ENCODE peak calls at places on chromosomes 7 and 10, in six cellular contexts. One of them, this sample, is unnamed.

GRCh38 chr7:107726356-107727130 is 17.4 kb upstream of the CBLL1 start:
- DNase-seq in stomach: no peak
- DNase-seq in endothelial cell of umbilical vein: no peak
- DNase-seq in brain microvascular endothelial cell: no peak
- DNase-seq in HepG2: no peak
- DNase-seq in fibroblast of lung: no peak
- DNase-seq in this sample: no peak

GRCh38 chr7:26169271-26169670 is 17.3 kb downstream of the NFE2L3 start:
- DNase-seq in stomach: no peak
- DNase-seq in endothelial cell of umbilical vein: no peak
- DNase-seq in brain microvascular endothelial cell: no peak
- DNase-seq in HepG2: no peak
- DNase-seq in fibroblast of lung: no peak
- DNase-seq in this sample: no peak

GRCh38 chr7:88302486-88302885 is 4.2 kb downstream of the STEAP4 start:
- DNase-seq in stomach: no peak
- DNase-seq in endothelial cell of umbilical vein: no peak
- DNase-seq in brain microvascular endothelial cell: no peak
- DNase-seq in HepG2: no peak
- DNase-seq in fibroblast of lung: no peak
- DNase-seq in this sample: no peak

GRCh38 chr10:118475214-118475613 is 120.2 kb downstream of the PRLHR start:
- DNase-seq in stomach: no peak
- DNase-seq in endothelial cell of umbilical vein: no peak
- DNase-seq in brain microvascular endothelial cell: no peak
- DNase-seq in HepG2: no peak
- DNase-seq in fibroblast of lung: no peak
- DNase-seq in this sample: no peak

GRCh38 chr7:34330308-34330707 is 327.7 kb upstream of the NPSR1 start:
- DNase-seq in stomach: no peak
- DNase-seq in endothelial cell of umbilical vein: peak; percentile 17
- DNase-seq in brain microvascular endothelial cell: no peak
- DNase-seq in HepG2: no peak
- DNase-seq in fibroblast of lung: no peak
- DNase-seq in this sample: no peak

GRCh38 chr7:65946895-65947294 is 35.1 kb downstream of the GUSB start:
- DNase-seq in stomach: no peak
- DNase-seq in endothelial cell of umbilical vein: peak; percentile 35
- DNase-seq in brain microvascular endothelial cell: peak; percentile 58
- DNase-seq in HepG2: peak; percentile 45
- DNase-seq in fibroblast of lung: peak; percentile 75
- DNase-seq in this sample: no peak

GRCh38 chr7:92100523-92100922 is 33.8 kb downstream of the CYP51A1 start:
- DNase-seq in stomach: no peak
- DNase-seq in endothelial cell of umbilical vein: no peak
- DNase-seq in brain microvascular endothelial cell: no peak
- DNase-seq in HepG2: no peak
- DNase-seq in fibroblast of lung: no peak
- DNase-seq in this sample: no peak

GRCh38 chr7:81676105-81676811 is 93.6 kb downstream of the HGF start:
- DNase-seq in stomach: no peak
- DNase-seq in endothelial cell of umbilical vein: no peak
- DNase-seq in brain microvascular endothelial cell: peak; percentile 29
- DNase-seq in HepG2: no peak
- DNase-seq in fibroblast of lung: no peak
- DNase-seq in this sample: no peak

GRCh38 chr7:140229101-140229525 is 52.3 kb upstream of the KDM7A start:
- DNase-seq in stomach: no peak
- DNase-seq in endothelial cell of umbilical vein: no peak
- DNase-seq in brain microvascular endothelial cell: no peak
- DNase-seq in HepG2: peak; percentile 9
- DNase-seq in fibroblast of lung: no peak
- DNase-seq in this sample: no peak

GRCh38 chr10:28569506-28570159 is 36.7 kb downstream of the WAC start:
- DNase-seq in stomach: no peak
- DNase-seq in endothelial cell of umbilical vein: no peak
- DNase-seq in brain microvascular endothelial cell: peak; percentile 30
- DNase-seq in HepG2: peak; percentile 66
- DNase-seq in fibroblast of lung: peak; percentile 61
- DNase-seq in this sample: no peak

GRCh38 chr10:103692421-103693069 is 162.8 kb downstream of the SH3PXD2A start:
- DNase-seq in stomach: no peak
- DNase-seq in endothelial cell of umbilical vein: no peak
- DNase-seq in brain microvascular endothelial cell: no peak
- DNase-seq in HepG2: no peak
- DNase-seq in fibroblast of lung: no peak
- DNase-seq in this sample: no peak

GRCh38 chr10:14403359-14403758 is 72.6 kb upstream of the FRMD4A start:
- DNase-seq in stomach: no peak
- DNase-seq in endothelial cell of umbilical vein: no peak
- DNase-seq in brain microvascular endothelial cell: no peak
- DNase-seq in HepG2: no peak
- DNase-seq in fibroblast of lung: no peak
- DNase-seq in this sample: no peak

GRCh38 chr10:76444034-76444800 is 1012.8 kb downstream of the LRMDA start:
- DNase-seq in stomach: peak; percentile 27
- DNase-seq in endothelial cell of umbilical vein: no peak
- DNase-seq in brain microvascular endothelial cell: no peak
- DNase-seq in HepG2: no peak
- DNase-seq in fibroblast of lung: peak; percentile 70
- DNase-seq in this sample: no peak

GRCh38 chr10:69490876-69491275 is 39.6 kb downstream of the TSPAN15 start:
- DNase-seq in stomach: no peak
- DNase-seq in endothelial cell of umbilical vein: no peak
- DNase-seq in brain microvascular endothelial cell: no peak
- DNase-seq in HepG2: no peak
- DNase-seq in fibroblast of lung: no peak
- DNase-seq in this sample: no peak

GRCh38 chr7:40986351-40986873 is 716.5 kb downstream of the INHBA start:
- DNase-seq in stomach: no peak
- DNase-seq in endothelial cell of umbilical vein: no peak
- DNase-seq in brain microvascular endothelial cell: peak; percentile 89
- DNase-seq in HepG2: no peak
- DNase-seq in fibroblast of lung: peak; percentile 98
- DNase-seq in this sample: no peak

GRCh38 chr10:117710181-117710798 is 167.7 kb downstream of the EMX2 start:
- DNase-seq in stomach: no peak
- DNase-seq in endothelial cell of umbilical vein: no peak
- DNase-seq in brain microvascular endothelial cell: no peak
- DNase-seq in HepG2: no peak
- DNase-seq in fibroblast of lung: no peak
- DNase-seq in this sample: no peak

GRCh38 chr7:108147031-108147563 is 16.9 kb upstream of the LAMB4 start:
- DNase-seq in stomach: no peak
- DNase-seq in endothelial cell of umbilical vein: no peak
- DNase-seq in brain microvascular endothelial cell: no peak
- DNase-seq in HepG2: no peak
- DNase-seq in fibroblast of lung: no peak
- DNase-seq in this sample: no peak

GRCh38 chr7:134691820-134692705 is 45.4 kb downstream of the BPGM start:
- DNase-seq in stomach: no peak
- DNase-seq in endothelial cell of umbilical vein: no peak
- DNase-seq in brain microvascular endothelial cell: peak; percentile 68
- DNase-seq in HepG2: no peak
- DNase-seq in fibroblast of lung: no peak
- DNase-seq in this sample: no peak

GRCh38 chr10:89074120-89074519 is 83.5 kb downstream of the FAS start:
- DNase-seq in stomach: peak; percentile 63
- DNase-seq in endothelial cell of umbilical vein: peak; percentile 90
- DNase-seq in brain microvascular endothelial cell: no peak
- DNase-seq in HepG2: no peak
- DNase-seq in fibroblast of lung: peak; percentile 42
- DNase-seq in this sample: no peak

GRCh38 chr10:89283988-89284475 is 17.8 kb upstream of the IFIT2 start:
- DNase-seq in stomach: no peak
- DNase-seq in endothelial cell of umbilical vein: peak; percentile 44
- DNase-seq in brain microvascular endothelial cell: no peak
- DNase-seq in HepG2: peak; percentile 16
- DNase-seq in fibroblast of lung: peak; percentile 97
- DNase-seq in this sample: peak; percentile 85

GRCh38 chr7:146731185-146731584 is 614.6 kb downstream of the CNTNAP2 start:
- DNase-seq in stomach: no peak
- DNase-seq in endothelial cell of umbilical vein: no peak
- DNase-seq in brain microvascular endothelial cell: no peak
- DNase-seq in HepG2: no peak
- DNase-seq in fibroblast of lung: no peak
- DNase-seq in this sample: no peak
- H3K4me3 ChIP-seq in stomach: no peak overlapping the region
- H3K4me3 ChIP-seq in endothelial cell of umbilical vein: no peak overlapping the region
- H3K4me3 ChIP-seq in brain microvascular endothelial cell: no peak overlapping the region
- H3K4me3 ChIP-seq in HepG2: no peak overlapping the region
- H3K4me3 ChIP-seq in fibroblast of lung: no peak overlapping the region
- H3K4me3 ChIP-seq in this sample: no peak overlapping the region

GRCh38 chr10:12405342-12406320 is 56.3 kb downstream of the CAMK1D start:
- DNase-seq in stomach: no peak
- DNase-seq in endothelial cell of umbilical vein: no peak
- DNase-seq in brain microvascular endothelial cell: no peak
- DNase-seq in HepG2: no peak
- DNase-seq in fibroblast of lung: no peak
- DNase-seq in this sample: peak; percentile 36
- TF ChIP-seq CTCF in stomach: no peak
- TF ChIP-seq CTCF in endothelial cell of umbilical vein: no peak
- TF ChIP-seq CTCF in brain microvascular endothelial cell: no peak
- TF ChIP-seq CTCF in HepG2: no peak
- TF ChIP-seq CTCF in fibroblast of lung: no peak
- TF ChIP-seq CTCF in this sample: no peak

GRCh38 chr7:121623130-121623872 is 227.2 kb upstream of the FAM3C start:
- DNase-seq in stomach: no peak
- DNase-seq in endothelial cell of umbilical vein: no peak
- DNase-seq in brain microvascular endothelial cell: no peak
- DNase-seq in HepG2: no peak
- DNase-seq in fibroblast of lung: no peak
- DNase-seq in this sample: no peak
- H3K27ac ChIP-seq in stomach: no peak overlapping the region
- H3K27ac ChIP-seq in endothelial cell of umbilical vein: no peak overlapping the region
- H3K27ac ChIP-seq in brain microvascular endothelial cell: no peak overlapping the region
- H3K27ac ChIP-seq in HepG2: no peak overlapping the region
- H3K27ac ChIP-seq in fibroblast of lung: no peak overlapping the region
- H3K27ac ChIP-seq in this sample: no peak overlapping the region

DNA sequence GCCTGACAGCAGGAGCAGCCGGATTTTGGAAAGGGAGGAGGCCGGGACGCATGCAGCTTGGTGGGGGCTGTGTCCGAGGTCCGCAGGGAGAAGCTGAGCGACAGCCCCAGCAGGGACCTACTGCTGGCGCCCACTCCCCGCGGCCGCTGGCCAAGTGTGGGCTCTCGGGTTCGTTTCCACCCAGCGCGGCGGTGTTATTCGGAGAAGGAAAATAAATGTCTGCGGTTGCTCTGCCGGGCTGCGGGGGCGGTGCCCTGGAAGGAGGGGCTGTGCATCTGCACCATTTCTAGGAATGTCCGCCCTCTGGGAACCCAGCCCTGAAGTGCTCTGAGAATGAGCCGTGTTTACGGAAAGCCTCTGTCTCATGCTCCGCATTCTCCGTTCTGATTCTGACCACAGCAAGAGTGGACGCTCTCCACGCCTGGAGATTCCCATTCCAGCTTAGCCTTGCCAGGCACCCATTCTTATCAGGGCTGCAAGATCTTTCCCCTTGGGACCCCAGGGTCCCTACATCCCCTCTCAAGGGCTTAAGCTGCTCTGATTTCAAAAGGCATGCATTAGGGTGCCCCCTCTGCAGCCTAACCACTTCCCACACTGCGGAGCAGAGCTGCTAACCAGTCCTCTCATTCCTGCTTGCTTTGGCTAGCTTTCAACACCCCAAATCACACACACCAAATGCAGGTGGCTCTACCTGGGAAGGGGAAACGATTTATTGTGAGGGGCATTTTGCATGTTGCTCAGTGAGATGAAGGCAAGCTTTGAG is 256.6 kb upstream of the GLI3 start:
- DNase-seq in stomach: peak; percentile 40
- DNase-seq in endothelial cell of umbilical vein: peak; percentile 46
- DNase-seq in brain microvascular endothelial cell: peak; percentile 87
- DNase-seq in HepG2: no peak
- DNase-seq in fibroblast of lung: peak; percentile 91
- DNase-seq in this sample: peak; percentile 84
- H3K4me3 ChIP-seq in stomach: peak overlapping the region; percentile 43
- H3K4me3 ChIP-seq in endothelial cell of umbilical vein: no peak overlapping the region
- H3K4me3 ChIP-seq in brain microvascular endothelial cell: peak overlapping the region; percentile 56
- H3K4me3 ChIP-seq in HepG2: no peak overlapping the region
- H3K4me3 ChIP-seq in fibroblast of lung: peak overlapping the region; percentile 53
- H3K4me3 ChIP-seq in this sample: peak overlapping the region; percentile 74

GRCh38 chr7:100829150-100829716 is 1.9 kb upstream of the EPHB4 start:
- DNase-seq in stomach: peak; percentile 76
- DNase-seq in endothelial cell of umbilical vein: peak; percentile 98
- DNase-seq in brain microvascular endothelial cell: no peak
- DNase-seq in HepG2: no peak
- DNase-seq in fibroblast of lung: no peak
- DNase-seq in this sample: no peak

GRCh38 chr7:100825215-100825671 is 2.1 kb downstream of the EPHB4 start:
- DNase-seq in stomach: no peak
- DNase-seq in endothelial cell of umbilical vein: peak; percentile 62
- DNase-seq in brain microvascular endothelial cell: no peak
- DNase-seq in HepG2: no peak
- DNase-seq in fibroblast of lung: no peak
- DNase-seq in this sample: no peak

GRCh38 chr7:100826546-100827329 is 585 bp downstream of the EPHB4 start:
- DNase-seq in stomach: no peak
- DNase-seq in endothelial cell of umbilical vein: peak; percentile 24
- DNase-seq in brain microvascular endothelial cell: peak; percentile 7
- DNase-seq in HepG2: no peak
- DNase-seq in fibroblast of lung: no peak
- DNase-seq in this sample: no peak

GRCh38 chr7:100825760-100826545 is 1.4 kb downstream of the EPHB4 start:
- DNase-seq in stomach: no peak
- DNase-seq in endothelial cell of umbilical vein: peak; percentile 47
- DNase-seq in brain microvascular endothelial cell: peak; percentile 17
- DNase-seq in HepG2: peak; percentile 57
- DNase-seq in fibroblast of lung: peak; percentile 71
- DNase-seq in this sample: no peak

DNA sequence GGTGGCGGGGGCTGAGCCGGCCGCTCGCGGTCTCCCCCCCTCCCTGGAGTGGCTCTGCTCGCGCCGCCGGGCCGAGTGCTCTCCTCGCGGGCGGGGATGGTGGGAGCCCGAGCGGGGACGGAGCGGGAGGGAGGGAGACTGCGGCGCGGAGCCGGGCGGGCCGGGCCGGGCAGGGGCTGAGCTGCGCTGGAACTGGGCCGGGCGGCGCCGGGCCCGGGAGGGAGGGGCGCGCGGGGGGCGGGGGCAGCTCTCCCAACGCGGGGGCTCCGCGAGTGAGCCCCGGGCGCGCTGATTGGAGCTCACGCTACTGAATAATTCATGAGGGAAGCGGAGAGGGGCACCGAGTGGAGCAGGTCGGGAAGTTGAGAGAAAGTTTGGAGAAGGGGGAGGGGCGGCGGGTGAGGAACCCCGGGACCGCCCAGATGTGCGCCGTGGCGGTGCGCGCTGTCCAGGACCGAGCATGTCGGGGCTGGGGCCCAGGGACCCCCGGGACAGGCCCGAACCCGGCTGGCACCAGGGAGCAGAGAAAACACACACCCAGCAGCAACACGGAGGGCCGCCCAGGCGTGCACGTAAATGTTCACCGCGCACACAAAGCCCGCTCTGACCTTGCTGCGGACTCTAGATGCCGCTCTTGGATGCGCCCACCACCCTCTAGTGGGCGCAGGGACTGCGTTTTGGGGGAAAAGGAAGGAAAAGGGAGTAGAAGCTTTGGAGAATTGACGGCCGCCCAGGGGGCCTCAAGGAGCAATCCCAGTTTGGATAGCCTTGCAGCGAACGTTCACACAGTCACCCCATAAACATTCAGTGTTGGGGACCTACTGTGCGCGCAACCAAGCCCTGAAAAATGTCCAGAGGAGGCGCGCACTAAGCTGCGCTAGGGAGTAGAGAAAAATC is at the start of gene EPHB4:
- DNase-seq in stomach: peak; percentile 85
- DNase-seq in endothelial cell of umbilical vein: peak; percentile 88
- DNase-seq in brain microvascular endothelial cell: peak; percentile 65
- DNase-seq in HepG2: peak; percentile 90
- DNase-seq in fibroblast of lung: peak; percentile 89
- DNase-seq in this sample: no peak
- TF ChIP-seq CTCF in stomach: no peak
- TF ChIP-seq CTCF in endothelial cell of umbilical vein: peak; percentile 42
- TF ChIP-seq CTCF in brain microvascular endothelial cell: peak; percentile 64
- TF ChIP-seq CTCF in HepG2: peak; percentile 85
- TF ChIP-seq CTCF in fibroblast of lung: peak; percentile 70
- TF ChIP-seq CTCF in this sample: no peak